ENCODE peak calls at places on chromosomes 5 and 9, in ten cellular contexts. B, E, Y, Q, D, V, J, X, Z and N are unnamed samples. For H3K36me3, the result is how much of the 10 kb centered on the place peaks cover.

GRCh38 chr9:126532951-126533910 is 80.5 kb upstream of the LMX1B start:
- DNase-seq in D (no peak), J (no peak), Z (no peak), Q (no peak), B (no peak), E (no peak), V (peak), Y (no peak), X (no peak), N (no peak)

GRCh38 chr5:98111686-98112085 is 661.8 kb upstream of the RGMB start:
- DNase-seq in E (no peak), J (no peak), Y (no peak), B (no peak), Q (no peak), V (no peak), X (no peak), D (no peak), Z (no peak), N (no peak)

GRCh38 chr5:16992006-16992405 is 55.9 kb upstream of the MYO10 start:
- DNase-seq in D (no peak), V (no peak), Q (no peak), Z (no peak), B (no peak), X (no peak), E (no peak), J (no peak), Y (peak), N (no peak)

GRCh38 chr5:158233735-158234322 is 374.9 kb upstream of the CLINT1 start:
- DNase-seq in Q (no peak), D (no peak), V (no peak), B (no peak), J (no peak), Z (no peak), E (no peak), Y (no peak), X (no peak), N (no peak)

GRCh38 chr9:1709347-1709746 is 305.8 kb upstream of the SMARCA2 start:
- DNase-seq in D (peak), V (no peak), Y (no peak), B (peak), J (no peak), Z (no peak), X (no peak), E (no peak), Q (no peak), N (no peak)

GRCh38 chr9:70406446-70406862 is 8.0 kb downstream of the KLF9 start:
- DNase-seq in X (no peak), E (no peak), Z (no peak), Y (no peak), B (no peak), D (peak), V (no peak), J (no peak), Q (no peak), N (no peak)

GRCh38 chr9:90868555-90868954 is 66.9 kb downstream of the SYK start:
- DNase-seq in Q (no peak), B (no peak), D (no peak), X (no peak), J (no peak), Z (no peak), E (no peak), Y (no peak), V (no peak), N (no peak)

GRCh38 chr5:141512390-141513020 is 23.6 kb downstream of the PCDHGC5 start:
- DNase-seq in D (peak), J (peak), Z (peak), V (peak), E (peak), Y (peak), Q (peak), X (peak), B (peak), N (peak)

GRCh38 chr5:66209350-66209749 is 65.2 kb downstream of the SREK1 start:
- DNase-seq in J (no peak), B (no peak), V (no peak), Y (no peak), D (no peak), E (no peak), Z (peak), Q (no peak), X (no peak), N (no peak)

GRCh38 chr5:162067138-162067537 is 435 bp upstream of the GABRG2 start:
- DNase-seq in Q (no peak), Y (no peak), E (no peak), J (no peak), D (no peak), Z (no peak), V (no peak), X (no peak), B (no peak), N (no peak)

GRCh38 chr5:8892931-8893330 is 652.9 kb downstream of the SEMA5A start:
- DNase-seq in V (no peak), J (no peak), E (no peak), B (no peak), Z (no peak), X (no peak), Y (no peak), Q (no peak), D (no peak), N (no peak)

GRCh38 chr5:77636423-77637169 is 1.9 kb downstream of the OTP start:
- DNase-seq in E (no peak), Z (no peak), D (no peak), X (no peak), Q (no peak), V (no peak), B (no peak), J (no peak), Y (no peak), N (no peak)

GRCh38 chr5:172410839-172411238 is 43.5 kb downstream of the SH3PXD2B start:
- DNase-seq in X (no peak), Z (no peak), E (no peak), J (no peak), Y (no peak), V (no peak), D (no peak), B (no peak), Q (no peak), N (no peak)

GRCh38 chr9:38389313-38389712 is 3.2 kb upstream of the ALDH1B1 start:
- DNase-seq in J (no peak), D (no peak), V (no peak), Q (no peak), Y (no peak), Z (no peak), X (no peak), B (no peak), E (no peak), N (no peak)

GRCh38 chr5:64784451-64785025 is 15.8 kb downstream of the CWC27 start:
- DNase-seq in Z (peak), E (peak), Q (peak), V (peak), Y (peak), X (peak), D (peak), B (peak), J (peak), N (peak)

GRCh38 chr9:16143947-16144890 is 591.4 kb downstream of the CCDC171 start:
- DNase-seq in Q (no peak), Y (no peak), E (no peak), J (no peak), D (no peak), Z (no peak), B (peak), V (no peak), X (no peak), N (no peak)
- TF ChIP-seq POLR2A in Q (no peak), Y (no peak), E (no peak), J (no peak), D (no peak), Z (no peak), B (no peak), V (no peak), X (no peak), N (no peak)

GRCh38 chr9:130493476-130493875 is 48.7 kb downstream of the ASS1 start:
- DNase-seq in X (no peak), J (no peak), B (no peak), Y (no peak), E (no peak), V (no peak), Q (no peak), Z (no peak), D (no peak), N (no peak)

GRCh38 chr9:130491830-130492465 is 47.2 kb downstream of the ASS1 start:
- DNase-seq in V (no peak), Z (no peak), B (no peak), Q (no peak), Y (no peak), J (no peak), E (no peak), X (no peak), D (no peak), N (no peak)

GRCh38 chr9:130497139-130497538 is 52.4 kb downstream of the ASS1 start:
- DNase-seq in Z (peak), E (no peak), Q (no peak), V (no peak), Y (no peak), B (no peak), X (no peak), D (no peak), J (no peak), N (no peak)

GRCh38 chr9:130493021-130493420 is 48.3 kb downstream of the ASS1 start:
- DNase-seq in X (no peak), Y (no peak), E (no peak), D (no peak), J (no peak), B (no peak), Q (no peak), V (no peak), Z (no peak), N (no peak)

DNA sequence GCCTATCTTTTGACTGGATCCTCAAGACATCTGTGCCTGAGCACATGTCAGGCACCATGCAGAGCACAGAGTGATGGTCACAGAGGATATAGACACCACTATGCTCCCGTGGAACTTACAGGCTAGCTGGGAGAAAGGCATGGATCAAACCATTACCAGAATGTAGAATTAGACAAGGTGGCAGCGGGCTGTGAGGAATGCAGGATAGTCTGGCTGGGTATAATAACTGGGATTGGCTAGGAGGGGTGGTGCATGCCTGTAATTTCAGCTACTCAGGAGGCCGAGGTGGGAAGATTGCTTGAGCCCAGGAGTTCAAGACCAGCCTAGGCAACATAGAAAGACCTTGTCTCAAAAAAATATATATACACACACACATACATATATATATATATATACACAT is 50.3 kb downstream of the ASS1 start:
- DNase-seq in J (no peak), E (no peak), B (no peak), Y (no peak), D (no peak), V (no peak), X (no peak), Z (no peak), Q (no peak), N (no peak)
- H3K36me3 ChIP-seq in J (under half), E (under half), B (under half), Y (under half), D (half or more), V (under half), X (under half), Z (under half), Q (under half), N (under half)

GRCh38 chr5:6358434-6358820 is 19.9 kb downstream of the MED10 start:
- DNase-seq in Y (no peak), E (no peak), D (no peak), X (no peak), J (no peak), Q (no peak), Z (no peak), V (no peak), B (no peak), N (no peak)
- TF ChIP-seq POLR2A in Y (no peak), E (no peak), D (no peak), X (no peak), J (no peak), Q (no peak), Z (no peak), V (no peak), B (no peak), N (no peak)

DNA sequence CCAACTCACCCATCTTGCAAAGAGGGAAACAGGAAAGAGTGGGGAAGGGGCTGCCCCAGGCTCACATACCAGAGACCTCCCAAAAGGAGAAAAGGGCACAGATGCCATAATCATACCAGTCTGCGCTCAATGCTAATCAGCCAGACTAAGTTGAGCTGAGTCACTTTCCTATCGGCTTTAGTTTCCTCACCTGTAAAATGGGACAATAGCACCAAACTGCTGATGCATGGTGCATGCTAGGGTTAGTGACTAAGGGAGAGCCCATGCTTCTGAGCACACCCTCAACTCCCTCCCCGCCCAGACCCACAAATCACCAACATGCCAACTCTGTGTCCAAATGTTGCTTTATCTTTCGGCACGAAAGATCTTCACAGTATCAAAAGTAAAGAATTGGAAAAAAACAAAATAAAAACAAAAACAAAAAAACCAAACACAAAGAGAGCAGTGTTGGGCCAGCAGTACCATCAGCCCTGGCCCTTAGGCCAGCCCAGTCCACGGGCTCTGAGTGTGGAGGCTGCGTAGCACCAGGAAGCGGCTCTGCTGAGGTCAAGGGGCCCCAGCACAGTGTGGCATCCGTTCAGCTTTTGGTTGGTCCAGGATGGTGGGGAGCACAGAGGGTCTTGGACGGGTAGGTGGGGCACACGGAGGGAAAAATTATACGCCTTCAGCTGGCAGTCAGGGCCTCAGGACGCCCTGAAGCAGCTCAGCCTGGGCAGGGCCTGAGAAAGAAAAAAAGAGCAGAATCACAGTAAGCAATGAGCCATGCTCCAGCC is 2.9 kb upstream of the DDX41 start:
- DNase-seq in Q (no peak), J (no peak), Y (no peak), D (no peak), X (no peak), Z (no peak), V (peak), B (no peak), E (no peak), N (no peak)
- H3K36me3 ChIP-seq in Q (under half), J (under half), Y (under half), D (under half), X (under half), Z (under half), V (half or more), B (under half), E (under half), N (under half)

GRCh38 chr9:35489313-35490154 is at the start of gene RUSC2:
- DNase-seq in V (peak), Z (peak), Y (peak), Q (peak), D (peak), E (peak), J (peak), B (peak), X (peak), N (peak)
- TF ChIP-seq POLR2A in V (no peak), Z (no peak), Y (peak), Q (no peak), D (peak), E (peak), J (peak), B (peak), X (no peak), N (peak)

DNA sequence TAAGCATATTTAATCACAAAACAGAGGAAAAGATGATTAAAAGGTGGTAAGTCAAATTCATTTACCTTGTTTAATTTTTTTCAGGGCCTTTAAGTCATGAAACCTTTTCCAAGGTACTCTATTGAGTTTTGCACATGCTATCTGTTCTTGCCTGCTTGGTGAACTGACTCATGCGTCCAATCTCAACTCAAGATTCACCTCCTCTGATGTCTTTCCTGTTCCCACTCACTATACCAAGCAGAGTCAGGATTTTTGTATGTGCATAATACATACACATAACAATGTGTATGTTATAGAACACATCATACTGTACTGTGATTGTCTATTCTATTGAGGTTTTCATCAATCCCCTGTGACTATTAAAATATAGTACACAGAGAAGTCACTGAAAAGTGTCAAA is 7.8 kb downstream of the TMEM167A start:
- DNase-seq in Z (no peak), J (no peak), B (no peak), X (no peak), Y (no peak), D (no peak), V (no peak), Q (no peak), E (no peak), N (no peak)
- H3K36me3 ChIP-seq in Z (under half), J (under half), B (under half), X (under half), Y (under half), D (under half), V (under half), Q (under half), E (under half), N (under half)

GRCh38 chr9:129887210-129888084 is 52.2 kb downstream of the USP20 start:
- DNase-seq in Z (no peak), E (no peak), J (no peak), Q (peak), Y (peak), D (peak), B (no peak), V (peak), X (no peak), N (no peak)
- TF ChIP-seq POLR2A in Z (no peak), E (no peak), J (no peak), Q (no peak), Y (no peak), D (peak), B (no peak), V (no peak), X (no peak), N (no peak)

GRCh38 chr9:88425538-88425950 is 37.3 kb downstream of the SPIN1 start:
- DNase-seq in V (no peak), Q (no peak), E (no peak), X (no peak), B (no peak), Y (no peak), J (no peak), D (no peak), Z (no peak), N (no peak)
- H3K36me3 ChIP-seq in V (under half), Q (under half), E (under half), X (under half), B (under half), Y (under half), J (under half), D (under half), Z (under half), N (under half)

DNA sequence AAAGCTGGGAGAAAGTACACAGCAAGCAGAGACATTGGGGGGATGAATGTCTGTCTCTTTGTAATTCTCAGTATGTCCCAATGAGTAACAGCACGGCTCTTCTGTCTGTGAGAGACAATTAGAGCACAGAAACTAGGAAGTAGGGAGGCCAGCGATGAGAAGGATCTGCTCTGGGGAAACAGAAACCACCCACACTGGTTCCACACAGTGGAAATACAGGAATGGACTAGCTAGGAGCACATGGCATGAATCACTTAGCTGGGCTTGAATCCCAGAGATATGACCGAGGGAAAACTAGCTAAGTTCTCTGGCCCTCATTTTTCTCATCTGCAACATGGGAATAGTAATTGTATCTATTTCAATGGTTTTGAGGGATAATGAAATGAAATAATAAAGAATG is 895.9 kb downstream of the TLE4 start:
- DNase-seq in Y (no peak), E (no peak), Z (no peak), X (no peak), V (no peak), D (no peak), B (no peak), J (no peak), Q (no peak), N (no peak)
- TF ChIP-seq POLR2A in Y (no peak), E (no peak), Z (no peak), X (no peak), V (no peak), D (no peak), B (no peak), J (no peak), Q (no peak), N (no peak)

GRCh38 chr9:132486706-132487350 is 76.8 kb downstream of the CFAP77 start:
- DNase-seq in V (no peak), B (no peak), Q (no peak), E (no peak), X (no peak), D (no peak), J (no peak), Y (no peak), Z (no peak), N (no peak)
- H3K36me3 ChIP-seq in V (under half), B (under half), Q (under half), E (under half), X (under half), D (under half), J (under half), Y (under half), Z (under half), N (under half)